ENCODE peak calls at places on chromosomes 6 and 20, in eight cellular contexts. U is H9; C is NCI-H1092; G is AG10803; S is AG08395; T is stimulated activated CD8-positive, alpha-beta memory T cell treated with anti-CD3 and anti-CD28 coated beads, Interleukin-15, amount 100 ng/mL, for 1 hour; V is stimulated activated CD4-positive, alpha-beta T cell treated with anti-CD3 and anti-CD28 coated beads, Interleukin-1b, Interleukin-23, amount 100 ng/mL, for 48 hours; R is activated CD4-positive, alpha-beta T cell treated with anti-CD3 and anti-CD28 coated beads, Interleukin-2, amount 50 U/mL, for 1 hour. N is an unnamed sample.

GRCh38 chr20:46979603-46980241 is 85.1 kb downstream of the EYA2 start:
- DNase-seq in S (no peak), R (no peak), T (no peak), G (no peak), C (no peak), V (no peak), U (no peak), N (no peak)

GRCh38 chr6:127532991-127533390 is 13.9 kb upstream of the MTCL3 start:
- DNase-seq in S (no peak), T (no peak), G (no peak), U (no peak), R (no peak), C (no peak), V (no peak), N (no peak)

GRCh38 chr6:42510795-42511194 is 53.0 kb upstream of the UBR2 start:
- DNase-seq in R (no peak), U (no peak), G (no peak), S (no peak), V (no peak), C (no peak), T (no peak), N (no peak)

GRCh38 chr6:7146079-7146828 is 38.5 kb downstream of the RREB1 start:
- DNase-seq in T (no peak), G (peak), R (no peak), U (no peak), C (no peak), S (peak), V (no peak), N (peak)

GRCh38 chr6:89611666-89612065 is 26.9 kb downstream of the LYRM2 start:
- DNase-seq in R (no peak), V (no peak), S (peak), G (peak), U (no peak), T (no peak), C (no peak), N (peak)

GRCh38 chr6:119446623-119447008 is 97.1 kb upstream of the MAN1A1 start:
- DNase-seq in S (peak), T (no peak), C (no peak), G (peak), R (no peak), V (no peak), U (no peak), N (no peak)

GRCh38 chr6:139888691-139889122 is 514.3 kb upstream of the CITED2 start:
- DNase-seq in R (no peak), U (peak), G (peak), T (no peak), V (no peak), S (peak), C (no peak), N (peak)

GRCh38 chr20:49978685-49979029 is 4.1 kb upstream of the SNAI1 start:
- DNase-seq in V (no peak), U (no peak), G (no peak), S (no peak), T (no peak), R (no peak), C (no peak), N (no peak)

GRCh38 chr6:160376445-160376844 is 28.3 kb downstream of the SLC22A3 start:
- DNase-seq in S (no peak), C (no peak), V (no peak), T (no peak), G (no peak), R (no peak), U (no peak), N (no peak)

GRCh38 chr6:135506270-135506997 is 8.9 kb upstream of the AHI1 start:
- DNase-seq in V (no peak), S (peak), C (peak), R (no peak), G (peak), U (no peak), T (no peak), N (peak)

GRCh38 chr6:121201108-121201507 is 133.2 kb downstream of the TBC1D32 start:
- DNase-seq in U (no peak), V (no peak), R (no peak), G (no peak), T (no peak), C (no peak), S (no peak), N (no peak)

GRCh38 chr20:49385471-49385870 is 97.0 kb downstream of the KCNB1 start:
- DNase-seq in C (no peak), V (no peak), G (peak), S (peak), U (peak), R (no peak), T (no peak), N (peak)

GRCh38 chr6:12582421-12583110 is 134.0 kb upstream of the PHACTR1 start:
- DNase-seq in C (no peak), T (no peak), R (no peak), G (no peak), V (no peak), S (no peak), U (no peak), N (no peak)

GRCh38 chr6:149331043-149331807 is 13.7 kb downstream of the TAB2 start:
- DNase-seq in T (no peak), C (no peak), V (no peak), R (no peak), U (no peak), S (no peak), G (peak), N (no peak)

GRCh38 chr6:63634630-63635029 is 972 bp upstream of the PHF3 start:
- DNase-seq in C (no peak), G (no peak), U (no peak), R (no peak), S (no peak), V (no peak), T (no peak), N (no peak)

GRCh38 chr6:90790696-90791095 is 203.8 kb upstream of the MAP3K7 start:
- DNase-seq in S (peak), U (no peak), G (peak), R (no peak), C (no peak), V (no peak), T (no peak), N (no peak)

GRCh38 chr20:17504326-17504897 is 26.8 kb downstream of the BFSP1 start:
- DNase-seq in C (no peak), G (no peak), U (peak), R (no peak), T (no peak), S (peak), V (no peak), N (no peak)

GRCh38 chr20:46259260-46259859 is 48.9 kb downstream of the CDH22 start:
- DNase-seq in G (no peak), T (no peak), V (no peak), U (no peak), S (no peak), C (no peak), R (no peak), N (no peak)

GRCh38 chr6:144330588-144330987 is 45.5 kb downstream of the UTRN start:
- DNase-seq in S (no peak), C (no peak), R (no peak), U (peak), T (no peak), G (no peak), V (no peak), N (no peak)

GRCh38 chr20:60257671-60258070 is 299.4 kb downstream of the CDH26 start:
- DNase-seq in C (no peak), R (no peak), S (no peak), G (no peak), U (no peak), T (no peak), V (no peak), N (no peak)

GRCh38 chr6:33692760-33693158 is 18.7 kb downstream of the UQCC2 start:
- DNase-seq in U (no peak), V (peak), C (no peak), R (peak), T (peak), G (peak), S (peak), N (no peak)

GRCh38 chr6:112691289-112691688 is 344.2 kb downstream of the RFPL4B start:
- DNase-seq in T (no peak), S (peak), G (peak), R (no peak), U (no peak), C (no peak), V (no peak), N (peak)

GRCh38 chr20:64130876-64131275 is 23.5 kb upstream of the NPBWR2 start:
- DNase-seq in S (no peak), R (no peak), V (no peak), C (no peak), U (no peak), T (no peak), G (no peak), N (no peak)

GRCh38 chr6:146103416-146104072 is 74.7 kb downstream of the GRM1 start:
- DNase-seq in C (no peak), S (no peak), T (no peak), G (no peak), R (no peak), U (no peak), V (no peak), N (no peak)

GRCh38 chr20:62815066-62815991 is 1.5 kb upstream of the COL9A3 start:
- DNase-seq in T (no peak), R (no peak), C (no peak), U (peak), V (no peak), S (peak), G (no peak), N (no peak)

GRCh38 chr6:127119361-127120108 is 1.1 kb downstream of the RSPO3 start:
- DNase-seq in C (no peak), U (peak), V (no peak), G (no peak), R (no peak), S (no peak), T (no peak), N (no peak)